ENCODE peak calls at places on chromosomes 1 and 21, in nine cellular contexts. U is lower leg skin, S is neural progenitor cell, X is cardiac muscle cell, P is NB4, B is BJ, D is adrenal gland, L is kidney, Y is coronary artery. T is an unnamed sample.

GRCh38 chr1:198935371-198935921 is 296.6 kb downstream of the PTPRC start:
- DNase-seq in U (peak; percentile 90), Y (no peak), X (peak; percentile 96), D (peak; percentile 72), L (peak; percentile 79), B (peak; percentile 58), P (peak; percentile 92), S (peak; percentile 9), T (peak; percentile 97)

GRCh38 chr21:16192900-16193299 is 463.1 kb downstream of the USP25 start:
- DNase-seq in S (no peak), U (no peak), P (no peak), L (no peak), X (peak; percentile 29), D (no peak), Y (no peak), B (no peak), T (no peak)

GRCh38 chr1:191839891-191840290 is 318.4 kb upstream of the RGS18 start:
- DNase-seq in D (no peak), S (no peak), Y (no peak), P (no peak), U (no peak), X (no peak), B (no peak), L (no peak), T (no peak)

GRCh38 chr1:66685670-66686069 is 66.6 kb upstream of the DYNLT5 start:
- DNase-seq in D (no peak), Y (no peak), X (no peak), B (no peak), L (no peak), P (no peak), U (no peak), S (no peak), T (no peak)

GRCh38 chr1:160284220-160284781 is 632 bp downstream of the PEX19 start:
- DNase-seq in Y (no peak), X (peak; percentile 87), L (no peak), P (peak; percentile 74), D (peak; percentile 69), B (peak; percentile 21), U (no peak), S (peak; percentile 52), T (no peak)

GRCh38 chr1:154493276-154493675 is 8.7 kb upstream of the TDRD10 start:
- DNase-seq in P (peak; percentile 56), Y (no peak), S (peak; percentile 43), X (no peak), B (no peak), D (peak; percentile 29), U (peak; percentile 86), L (peak; percentile 71), T (no peak)

GRCh38 chr1:108704501-108704900 is 8.2 kb upstream of the FNDC7 start:
- DNase-seq in B (peak; percentile 48), P (no peak), X (peak; percentile 67), S (no peak), D (no peak), L (no peak), Y (no peak), U (no peak), T (no peak)

GRCh38 chr1:203440780-203441179 is 34.8 kb upstream of the PRELP start:
- DNase-seq in X (peak; percentile 93), P (peak; percentile 34), Y (peak; percentile 91), D (peak; percentile 82), L (peak; percentile 91), B (no peak), S (peak; percentile 55), U (peak; percentile 95), T (peak; percentile 25)

GRCh38 chr1:220528049-220528678 is at the start of gene MARK1:
- DNase-seq in B (peak; percentile 21), P (peak; percentile 5), L (peak; percentile 86), Y (peak; percentile 80), S (peak; percentile 88), U (peak; percentile 89), D (peak; percentile 71), X (peak; percentile 48), T (no peak)

GRCh38 chr1:32465541-32466002 is 700 bp downstream of the ZBTB8B start:
- DNase-seq in L (no peak), B (no peak), S (no peak), Y (no peak), D (no peak), P (no peak), U (no peak), X (no peak), T (no peak)

DNA sequence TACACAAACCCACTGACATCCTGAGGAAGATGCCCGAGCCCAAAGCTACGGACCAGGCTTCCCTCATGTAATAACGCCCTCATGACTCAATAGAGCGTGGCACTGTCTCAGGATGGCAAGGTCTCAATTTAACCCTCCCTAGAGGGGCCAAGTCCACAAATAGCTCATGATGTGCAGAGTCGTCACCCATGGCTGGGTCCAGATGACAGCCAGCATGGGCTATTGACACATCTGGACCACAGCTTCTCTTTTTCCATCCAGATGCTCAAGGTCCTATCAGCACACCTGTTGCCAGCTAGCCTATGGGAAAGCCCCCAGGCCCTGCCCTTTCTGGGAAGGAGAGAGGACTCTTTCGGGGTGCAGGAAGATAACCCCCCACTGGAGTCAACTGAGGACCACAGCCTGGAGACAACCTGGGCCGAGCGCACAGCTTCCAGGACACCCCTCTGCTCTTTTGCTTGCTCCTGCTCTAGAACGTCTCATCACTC is 2.8 kb downstream of the LAPTM5 start:
- DNase-seq in D (no peak), S (no peak), P (peak; percentile 54), Y (no peak), B (no peak), U (no peak), X (no peak), L (no peak), T (no peak)
- H3K4me3 ChIP-seq in D (no peak overlapping the region), S (no peak overlapping the region), P (peak overlapping the region; percentile 10), Y (peak overlapping the region; percentile 46), B (no peak overlapping the region), U (no peak overlapping the region), X (no peak overlapping the region), L (no peak overlapping the region), T (no peak overlapping the region)

DNA sequence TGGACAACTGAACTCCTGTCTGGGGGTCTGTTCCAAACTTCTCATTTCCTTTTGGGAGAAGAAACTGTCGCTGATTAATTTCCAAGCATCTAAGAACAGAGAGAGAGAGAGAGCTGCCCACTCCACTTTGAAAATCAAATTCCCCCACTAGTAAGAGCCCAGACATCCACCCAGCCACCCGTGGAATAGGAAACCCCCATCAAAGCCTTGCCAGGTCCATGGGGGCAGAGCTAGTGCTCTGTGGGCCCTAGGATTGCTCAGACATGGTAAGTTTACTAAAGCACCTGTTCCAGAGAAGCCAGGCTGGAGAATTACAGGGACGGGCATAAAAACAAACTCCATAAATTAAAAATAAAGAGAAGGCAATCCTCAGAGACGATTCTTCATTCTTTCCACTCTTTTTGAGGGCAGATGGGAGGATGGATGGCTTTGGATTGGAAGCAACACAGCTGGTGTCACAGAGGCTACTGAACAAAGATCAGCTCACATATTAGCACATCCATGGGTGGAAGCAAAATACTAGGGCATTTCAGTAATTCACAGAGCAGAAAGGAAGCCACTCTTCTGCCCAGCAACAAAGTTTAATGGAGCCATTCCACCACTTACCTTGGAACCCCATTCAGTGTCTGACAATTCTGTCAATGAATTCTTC is 103.9 kb downstream of the COLGALT2 start:
- DNase-seq in D (no peak), S (no peak), U (no peak), L (no peak), P (no peak), B (no peak), Y (no peak), X (no peak), T (no peak)
- TF ChIP-seq CTCF in D (no peak), S (no peak), U (no peak), L (no peak), P (no peak), B (no peak), Y (no peak), X (no peak), T (no peak)

DNA sequence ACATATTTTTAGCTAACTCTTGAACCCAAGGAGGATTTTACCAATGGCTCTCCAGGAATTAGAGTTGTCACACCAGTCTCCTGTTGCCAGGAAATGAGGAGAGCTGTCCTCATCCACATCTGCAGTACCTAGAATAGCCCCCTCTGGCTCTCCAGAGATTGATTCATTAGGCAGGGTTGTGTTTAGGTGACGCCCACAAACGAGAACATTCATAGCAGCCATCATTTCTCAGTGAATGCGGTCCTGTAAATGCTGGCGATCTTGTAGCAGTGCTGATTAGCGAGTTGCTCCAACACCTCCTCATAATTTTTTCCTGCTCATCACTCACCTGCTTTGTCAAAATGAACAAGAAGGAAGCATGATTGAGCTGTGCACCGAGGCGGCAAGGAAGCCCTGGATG is 16.3 kb upstream of the KLHDC8A start:
- DNase-seq in D (peak; percentile 57), P (no peak), X (no peak), U (peak; percentile 39), L (no peak), B (no peak), Y (no peak), S (no peak), T (no peak)
- H3K4me3 ChIP-seq in D (peak overlapping the region; percentile 8), P (no peak overlapping the region), X (no peak overlapping the region), U (no peak overlapping the region), L (no peak overlapping the region), B (no peak overlapping the region), Y (no peak overlapping the region), S (no peak overlapping the region), T (no peak overlapping the region)

GRCh38 chr1:182198006-182198605 is 136.6 kb upstream of the ZNF648 start:
- DNase-seq in L (no peak), X (no peak), B (no peak), D (no peak), U (no peak), Y (no peak), S (no peak), P (peak; percentile 50), T (no peak)
- TF ChIP-seq CTCF in L (no peak), X (no peak), B (peak; percentile 28), D (peak; percentile 9), U (no peak), Y (no peak), S (peak; percentile 50), P (peak; percentile 29), T (peak; percentile 45)

GRCh38 chr1:1858382-1859086 is 32.4 kb downstream of the GNB1 start:
- DNase-seq in L (peak; percentile 83), U (peak; percentile 94), D (peak; percentile 68), B (peak; percentile 89), Y (peak; percentile 83), S (peak; percentile 56), X (peak; percentile 96), P (peak; percentile 43), T (peak; percentile 48)
- H3K4me3 ChIP-seq in L (no peak overlapping the region), U (no peak overlapping the region), D (no peak overlapping the region), B (no peak overlapping the region), Y (peak overlapping the region; percentile 31), S (no peak overlapping the region), X (no peak overlapping the region), P (no peak overlapping the region), T (no peak overlapping the region)

DNA sequence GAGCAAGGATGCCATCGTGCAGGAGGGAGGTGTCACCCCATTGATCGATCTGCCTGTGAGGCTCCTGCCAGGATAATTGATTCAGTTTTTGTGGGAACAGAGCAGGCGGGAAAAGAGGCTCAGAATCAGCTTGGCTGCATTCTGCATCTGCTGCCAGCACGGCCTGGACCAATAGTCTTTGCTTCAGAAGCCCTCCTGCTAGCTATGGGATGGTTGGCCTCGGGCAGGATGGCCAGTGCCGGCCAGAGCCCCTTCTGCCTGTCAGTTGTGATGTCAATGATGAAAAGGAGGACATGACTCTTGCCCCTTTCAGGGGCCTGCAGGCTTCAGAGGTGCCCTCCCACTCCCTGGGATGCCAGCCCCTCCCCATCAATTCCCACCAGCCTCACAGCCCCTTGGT is 39.6 kb downstream of the PTPRF start:
- DNase-seq in Y (no peak), D (no peak), U (no peak), L (no peak), X (no peak), S (no peak), B (no peak), P (no peak), T (no peak)
- TF ChIP-seq CTCF in Y (no peak), D (no peak), U (no peak), L (no peak), X (no peak), S (no peak), B (no peak), P (no peak), T (no peak)